ENCODE peak calls at places on chromosomes 1 and 21, in five cellular contexts. T is left cardiac atrium, U is T1000, C is NCI-H226, A is Peyer's patch. H is an unnamed sample.

GRCh38 chr1:151035167-151035566 is 1.2 kb upstream of the BNIPL start:
- DNase-seq in C (no peak), A (no peak), T (no peak), U (no peak), H (no peak)

GRCh38 chr21:35485364-35485763 is 436.3 kb upstream of the RUNX1 start:
- DNase-seq in U (no peak), C (no peak), A (no peak), T (no peak), H (no peak)

GRCh38 chr1:192967211-192967877 is 91.8 kb downstream of the UCHL5 start:
- DNase-seq in T (no peak), C (no peak), A (no peak), U (no peak), H (no peak)

GRCh38 chr1:29279896-29280779 is 43.8 kb downstream of the PTPRU start:
- DNase-seq in A (no peak), C (peak; percentile 72), T (no peak), U (no peak), H (no peak)

GRCh38 chr1:54095543-54096286 is 42.3 kb downstream of the TCEANC2 start:
- DNase-seq in C (no peak), T (no peak), U (no peak), A (no peak), H (peak; percentile 47)

GRCh38 chr1:234297668-234298067 is 75.6 kb upstream of the COA6 start:
- DNase-seq in A (no peak), T (no peak), U (no peak), C (no peak), H (no peak)

GRCh38 chr1:61198554-61198953 is 116.2 kb downstream of the NFIA start:
- DNase-seq in A (no peak), U (no peak), T (no peak), C (no peak), H (no peak)

GRCh38 chr1:101732221-101732620 is 264.5 kb downstream of the OLFM3 start:
- DNase-seq in U (no peak), A (no peak), T (no peak), C (no peak), H (no peak)

GRCh38 chr1:33277488-33278084 is 21.3 kb downstream of the ZNF362 start:
- DNase-seq in T (no peak), C (no peak), U (no peak), A (no peak), H (no peak)

GRCh38 chr1:201264554-201264953 is 18.8 kb upstream of the PKP1 start:
- DNase-seq in T (no peak), U (no peak), A (no peak), C (no peak), H (peak; percentile 32)

GRCh38 chr1:9809122-9809521 is 14.6 kb downstream of the CLSTN1 start:
- DNase-seq in A (no peak), C (peak; percentile 75), T (no peak), U (no peak), H (no peak)

GRCh38 chr1:7299994-7300393 is 471.1 kb upstream of the VAMP3 start:
- DNase-seq in T (no peak), U (no peak), C (peak; percentile 44), A (no peak), H (no peak)

H was measured in right atrium auricular region.